ENCODE peak calls at places on chromosomes 13 and 19, in seven cellular contexts. A, W, T, J, M, Q and K are unnamed samples.

GRCh38 chr13:80141114-80141849 is 199.6 kb downstream of the SPRY2 start:
- DNase-seq in T (no peak), A (no peak), Q (peak; percentile 53), J (no peak), M (peak; percentile 65), W (peak; percentile 96), K (no peak)

GRCh38 chr13:111335263-111335662 is 14.8 kb downstream of the TEX29 start:
- DNase-seq in T (no peak), W (no peak), J (no peak), M (no peak), A (no peak), Q (no peak), K (no peak)

GRCh38 chr19:1907563-1908363 is 2.6 kb downstream of the ADAT3 start:
- DNase-seq in A (no peak), T (no peak), W (no peak), Q (no peak), M (peak; percentile 27), J (no peak), K (no peak)

GRCh38 chr19:33064778-33065550 is at the start of gene RHPN2:
- DNase-seq in M (no peak), W (peak; percentile 67), A (peak; percentile 10), J (peak; percentile 91), Q (no peak), T (peak; percentile 14), K (peak; percentile 84)

GRCh38 chr19:19113040-19113541 is 25.2 kb downstream of the TMEM161A start:
- DNase-seq in M (no peak), T (no peak), W (peak; percentile 30), Q (no peak), A (no peak), J (no peak), K (peak; percentile 65)

GRCh38 chr19:30504272-30504671 is 132.1 kb downstream of the ZNF536 start:
- DNase-seq in J (no peak), M (no peak), T (no peak), Q (no peak), W (no peak), A (no peak), K (no peak)

GRCh38 chr19:18274303-18274775 is at the start of gene IQCN:
- DNase-seq in J (peak; percentile 58), A (no peak), T (peak; percentile 61), Q (no peak), M (no peak), W (peak; percentile 43), K (peak; percentile 73)

GRCh38 chr13:43071824-43072223 is 48.4 kb downstream of the DNAJC15 start:
- DNase-seq in Q (no peak), T (no peak), J (no peak), W (no peak), A (no peak), M (no peak), K (no peak)

GRCh38 chr13:44713793-44714469 is 137.8 kb upstream of the TSC22D1 start:
- DNase-seq in A (no peak), M (no peak), T (no peak), Q (no peak), J (peak; percentile 45), W (peak; percentile 95), K (peak; percentile 69)

GRCh38 chr13:48769107-48769704 is 115.5 kb downstream of the CYSLTR2 start:
- DNase-seq in A (peak; percentile 76), W (peak; percentile 97), J (peak; percentile 85), Q (no peak), M (peak; percentile 73), T (peak; percentile 85), K (peak; percentile 86)

GRCh38 chr13:21061077-21061945 is at the start of gene LATS2:
- DNase-seq in M (peak; percentile 75), Q (peak; percentile 74), J (peak; percentile 95), A (peak; percentile 55), W (peak; percentile 94), T (peak; percentile 49), K (peak; percentile 92)

GRCh38 chr19:43229315-43229714 is 23.9 kb upstream of the PSG4 start:
- DNase-seq in A (no peak), T (no peak), J (peak; percentile 39), W (peak; percentile 39), M (no peak), Q (no peak), K (peak; percentile 29)

GRCh38 chr13:100409132-100409531 is 179.5 kb downstream of the GGACT start:
- DNase-seq in T (no peak), Q (no peak), J (no peak), M (no peak), A (no peak), W (peak; percentile 5), K (no peak)